ENCODE peak calls at places on chromosome X, in eight cellular contexts. F is H7; K is NCI-H1105 treated with DMSO at 0.1 percent for 48 hours; J is GM23248; Y is effector memory CD4-positive, alpha-beta T cell; S is T follicular helper cell; O is stimulated activated effector memory CD8-positive, alpha-beta T cell treated with anti-CD3 and anti-CD28 coated beads, Interleukin-12 subunit alpha, Interleukin-12 subunit beta, amount 100 ng/mL, for 72 hours; D is amygdala. U is an unnamed sample.

GRCh38 chrX:10875995-10876394 is 235.1 kb upstream of the HCCS start:
- DNase-seq in F (no peak), K (no peak), J (no peak), Y (no peak), S (no peak), O (no peak), D (no peak), U (no peak)

GRCh38 chrX:42934020-42934701 is 156.2 kb upstream of the PPP1R2C start:
- DNase-seq in F (no peak), K (no peak), J (no peak), Y (no peak), S (no peak), O (peak; percentile 58), D (no peak), U (no peak)

GRCh38 chrX:17564689-17565409 is 172.4 kb upstream of the SCML1 start:
- DNase-seq in F (no peak), K (no peak), J (peak; percentile 60), Y (no peak), S (no peak), O (no peak), D (no peak), U (peak; percentile 76)

GRCh38 chrX:150635952-150636351 is 57.2 kb upstream of the MTMR1 start:
- DNase-seq in F (no peak), K (no peak), J (peak; percentile 90), Y (no peak), S (no peak), O (no peak), D (no peak), U (peak; percentile 74)

GRCh38 chrX:15903186-15903681 is 48.6 kb upstream of the AP1S2 start:
- DNase-seq in F (no peak), K (no peak), J (no peak), Y (no peak), S (no peak), O (no peak), D (no peak), U (no peak)

GRCh38 chrX:93791304-93791703 is 117.3 kb downstream of the FAM133A start:
- DNase-seq in F (no peak), K (no peak), J (no peak), Y (no peak), S (no peak), O (no peak), D (no peak), U (no peak)

GRCh38 chrX:9786839-9787635 is 808 bp downstream of the SHROOM2 start:
- DNase-seq in F (peak; percentile 90), K (peak; percentile 5), J (no peak), Y (no peak), S (no peak), O (no peak), D (no peak), U (peak; percentile 1)

GRCh38 chrX:70026112-70026850 is 23.5 kb downstream of the AWAT2 start:
- DNase-seq in F (no peak), K (no peak), J (no peak), Y (no peak), S (no peak), O (no peak), D (no peak), U (no peak)

GRCh38 chrX:119236599-119237525 is 777 bp downstream of the PGRMC1 start:
- DNase-seq in F (peak; percentile 46), K (no peak), J (peak; percentile 76), Y (no peak), S (peak; percentile 7), O (no peak), D (peak; percentile 12), U (peak; percentile 79)

GRCh38 chrX:106973433-106974149 is 26.4 kb downstream of the MORC4 start:
- DNase-seq in F (no peak), K (no peak), J (peak; percentile 1), Y (no peak), S (no peak), O (no peak), D (no peak), U (no peak)

GRCh38 chrX:44514272-44514671 is 28.4 kb downstream of the FUNDC1 start:
- DNase-seq in F (no peak), K (no peak), J (no peak), Y (no peak), S (no peak), O (no peak), D (no peak), U (no peak)

GRCh38 chrX:132948648-132949260 is 9.7 kb downstream of the HS6ST2 start:
- DNase-seq in F (peak; percentile 55), K (no peak), J (peak; percentile 2), Y (no peak), S (no peak), O (no peak), D (no peak), U (no peak)

GRCh38 chrX:150316564-150316963 is 46.6 kb upstream of the MAMLD1 start:
- DNase-seq in F (no peak), K (no peak), J (no peak), Y (no peak), S (no peak), O (no peak), D (no peak), U (no peak)

GRCh38 chrX:50635811-50636365 is 165.3 kb upstream of the DGKK start:
- DNase-seq in F (no peak), K (no peak), J (no peak), Y (no peak), S (no peak), O (no peak), D (no peak), U (no peak)

GRCh38 chrX:70444326-70445196 is at the start of gene DLG3:
- DNase-seq in F (peak; percentile 89), K (peak; percentile 51), J (peak; percentile 60), Y (no peak), S (no peak), O (peak; percentile 64), D (peak; percentile 72), U (peak; percentile 28)

GRCh38 chrX:130114141-130114561 is 3.9 kb upstream of the ELF4 start:
- DNase-seq in F (peak; percentile 48), K (no peak), J (peak; percentile 35), Y (no peak), S (no peak), O (no peak), D (no peak), U (no peak)

GRCh38 chrX:137194164-137194563 is 160.4 kb upstream of the GPR101 start:
- DNase-seq in F (peak; percentile 19), K (peak; percentile 14), J (peak; percentile 36), Y (no peak), S (no peak), O (peak; percentile 50), D (peak; percentile 0), U (no peak)

GRCh38 chrX:145821291-145821897 is 3.8 kb downstream of the SLITRK2 start:
- DNase-seq in F (peak; percentile 66), K (peak; percentile 22), J (no peak), Y (no peak), S (no peak), O (no peak), D (peak; percentile 76), U (no peak)

GRCh38 chrX:37959212-37960021 is 46.9 kb upstream of the SYTL5 start:
- DNase-seq in F (no peak), K (no peak), J (no peak), Y (no peak), S (no peak), O (no peak), D (no peak), U (no peak)

GRCh38 chrX:21975827-21976226 is 35.3 kb downstream of the SMS start:
- DNase-seq in F (no peak), K (no peak), J (peak; percentile 75), Y (no peak), S (no peak), O (no peak), D (no peak), U (peak; percentile 74)

GRCh38 chrX:110915120-110915519 is 119.5 kb upstream of the CHRDL1 start:
- DNase-seq in F (no peak), K (no peak), J (peak; percentile 72), Y (no peak), S (no peak), O (no peak), D (no peak), U (peak; percentile 83)

GRCh38 chrX:125711103-125711502 is 391.4 kb downstream of the TEX13C start:
- DNase-seq in F (no peak), K (no peak), J (no peak), Y (no peak), S (no peak), O (no peak), D (no peak), U (no peak)

GRCh38 chrX:50586407-50586806 is 115.8 kb upstream of the DGKK start:
- DNase-seq in F (no peak), K (no peak), J (no peak), Y (no peak), S (no peak), O (no peak), D (no peak), U (no peak)

GRCh38 chrX:119762718-119763117 is 4.3 kb downstream of the SOWAHD start:
- DNase-seq in F (no peak), K (no peak), J (peak; percentile 34), Y (no peak), S (no peak), O (no peak), D (no peak), U (peak; percentile 61)

GRCh38 chrX:154986826-154987575 is 35.5 kb downstream of the F8 start:
- DNase-seq in F (no peak), K (no peak), J (peak; percentile 1), Y (no peak), S (no peak), O (no peak), D (no peak), U (peak; percentile 0)

GRCh38 chrX:87299563-87300160 is 217.9 kb upstream of the KLHL4 start:
- DNase-seq in F (peak; percentile 1), K (peak; percentile 33), J (peak; percentile 12), Y (no peak), S (no peak), O (no peak), D (no peak), U (peak; percentile 0)